ENCODE peak calls at places on chromosomes 4 and X, in seven cellular contexts. G, I, L, N, A, M and S are unnamed samples.

GRCh38 chrX:48956728-48957414 is 536 bp downstream of the OTUD5 start:
- DNase-seq in G (no peak), I (no peak), L (no peak), N (peak), A (peak), M (no peak), S (no peak)

GRCh38 chr4:153205028-153205648 is 895 bp downstream of the TRIM2 start:
- DNase-seq in G (no peak), I (no peak), L (no peak), N (no peak), A (no peak), M (no peak), S (no peak)

GRCh38 chrX:153342762-153343558 is 9.0 kb downstream of the ZNF275 start:
- DNase-seq in G (peak), I (no peak), L (no peak), N (no peak), A (no peak), M (no peak), S (no peak)

GRCh38 chr4:152678841-152679240 is 956 bp downstream of the TMEM154 start:
- DNase-seq in G (no peak), I (no peak), L (no peak), N (no peak), A (no peak), M (no peak), S (no peak)

GRCh38 chr4:147088141-147088540 is 142.5 kb upstream of the TTC29 start:
- DNase-seq in G (no peak), I (no peak), L (no peak), N (no peak), A (peak), M (no peak), S (no peak)

GRCh38 chr4:9859774-9860173 is 78.3 kb downstream of the DRD5 start:
- DNase-seq in G (no peak), I (no peak), L (no peak), N (no peak), A (no peak), M (no peak), S (no peak)

GRCh38 chr4:82623284-82623683 is 61.5 kb upstream of the TMEM150C start:
- DNase-seq in G (no peak), I (no peak), L (no peak), N (no peak), A (peak), M (no peak), S (no peak)

GRCh38 chr4:99352602-99353580 is at the start of gene ADH1C:
- DNase-seq in G (no peak), I (no peak), L (no peak), N (no peak), A (no peak), M (no peak), S (no peak)

GRCh38 chr4:133866328-133866699 is 335.3 kb downstream of the PABPC4L start:
- DNase-seq in G (no peak), I (no peak), L (no peak), N (no peak), A (no peak), M (peak), S (no peak)

GRCh38 chr4:53455766-53456165 is 78.3 kb downstream of the FIP1L1 start:
- DNase-seq in G (no peak), I (no peak), L (no peak), N (no peak), A (no peak), M (no peak), S (no peak)

GRCh38 chr4:4518747-4519146 is 23.1 kb downstream of the STX18 start:
- DNase-seq in G (no peak), I (no peak), L (no peak), N (no peak), A (no peak), M (no peak), S (no peak)

GRCh38 chrX:103624111-103624510 is 4.7 kb upstream of the TCEAL1 start:
- DNase-seq in G (no peak), I (no peak), L (no peak), N (no peak), A (no peak), M (no peak), S (no peak)

GRCh38 chr4:27836505-27836904 is 975.9 kb downstream of the STIM2 start:
- DNase-seq in G (no peak), I (no peak), L (no peak), N (no peak), A (no peak), M (no peak), S (no peak)

GRCh38 chr4:74159397-74159709 is 1.4 kb downstream of the MTHFD2L start:
- DNase-seq in G (no peak), I (no peak), L (no peak), N (no peak), A (no peak), M (no peak), S (no peak)

GRCh38 chrX:121876316-121876715 is 828.9 kb downstream of the GLUD2 start:
- DNase-seq in G (no peak), I (peak), L (no peak), N (no peak), A (peak), M (peak), S (peak)

GRCh38 chr4:128006592-128006991 is 41.4 kb downstream of the ABHD18 start:
- DNase-seq in G (no peak), I (no peak), L (no peak), N (no peak), A (no peak), M (no peak), S (peak)

GRCh38 chrX:23857409-23857808 is 50.3 kb downstream of the APOO start:
- DNase-seq in G (no peak), I (no peak), L (no peak), N (no peak), A (no peak), M (no peak), S (no peak)

GRCh38 chr4:148415500-148415899 is 26.7 kb downstream of the NR3C2 start:
- DNase-seq in G (peak), I (no peak), L (no peak), N (no peak), A (no peak), M (peak), S (peak)

GRCh38 chr4:7967501-7968261 is 28.0 kb upstream of the AFAP1 start:
- DNase-seq in G (no peak), I (no peak), L (peak), N (no peak), A (no peak), M (peak), S (no peak)

GRCh38 chrX:45187731-45188130 is 12.9 kb downstream of the DIPK2B start:
- DNase-seq in G (peak), I (no peak), L (no peak), N (no peak), A (no peak), M (no peak), S (no peak)

GRCh38 chrX:79444694-79445093 is 77.6 kb upstream of the ITM2A start:
- DNase-seq in G (no peak), I (no peak), L (no peak), N (no peak), A (no peak), M (no peak), S (no peak)

GRCh38 chr4:107951551-107951950 is 20.2 kb downstream of the CYP2U1 start:
- DNase-seq in G (no peak), I (no peak), L (no peak), N (no peak), A (peak), M (no peak), S (peak)

GRCh38 chr4:6591781-6592180 is 16.8 kb downstream of the MAN2B2 start:
- DNase-seq in G (no peak), I (no peak), L (no peak), N (no peak), A (no peak), M (no peak), S (no peak)

GRCh38 chr4:67087897-67088296 is 457.4 kb downstream of the CENPC start:
- DNase-seq in G (peak), I (no peak), L (peak), N (no peak), A (peak), M (peak), S (peak)

GRCh38 chr4:169179609-169180526 is 90.9 kb downstream of the SH3RF1 start:
- DNase-seq in G (peak), I (no peak), L (no peak), N (no peak), A (no peak), M (no peak), S (no peak)

GRCh38 chrX:129019412-129019811 is 503.9 kb downstream of the SMARCA1 start:
- DNase-seq in G (no peak), I (no peak), L (no peak), N (no peak), A (no peak), M (no peak), S (no peak)

GRCh38 chrX:15750611-15751159 is 12.6 kb downstream of the CA5B start:
- DNase-seq in G (no peak), I (no peak), L (no peak), N (no peak), A (no peak), M (no peak), S (no peak)

GRCh38 chr4:155413451-155413850 is 36.7 kb upstream of the MAP9 start:
- DNase-seq in G (no peak), I (no peak), L (no peak), N (no peak), A (no peak), M (no peak), S (no peak)